ENCODE peak calls at places on chromosomes 4 and X, in ten cellular contexts. O, T, B, R, E, I, S, V, A and C are unnamed samples.

GRCh38 chr4:158094413-158095110 is 78.3 kb downstream of the GASK1B start:
- DNase-seq in O (peak), T (no peak), B (no peak), R (peak), E (peak), I (peak), S (peak), V (peak), A (peak), C (no peak)

GRCh38 chrX:148500428-148501120 is at the start of gene AFF2:
- DNase-seq in O (peak), T (peak), B (peak), R (peak), E (no peak), I (peak), S (no peak), V (no peak), A (peak), C (peak)

GRCh38 chr4:143396695-143397094 is 60.0 kb downstream of the GAB1 start:
- DNase-seq in O (no peak), T (no peak), B (no peak), R (no peak), E (no peak), I (no peak), S (no peak), V (no peak), A (no peak), C (no peak)

GRCh38 chrX:31715675-31716074 is 643.8 kb upstream of the FTHL17 start:
- DNase-seq in O (no peak), T (no peak), B (no peak), R (no peak), E (no peak), I (no peak), S (no peak), V (no peak), A (no peak), C (no peak)

GRCh38 chrX:137926090-137926489 is 360.2 kb downstream of the ZIC3 start:
- DNase-seq in O (no peak), T (no peak), B (peak), R (no peak), E (no peak), I (no peak), S (no peak), V (no peak), A (no peak), C (peak)

GRCh38 chrX:150223176-150224015 is 139.7 kb upstream of the MAMLD1 start:
- DNase-seq in O (no peak), T (no peak), B (no peak), R (no peak), E (no peak), I (no peak), S (no peak), V (no peak), A (no peak), C (no peak)

GRCh38 chrX:136689441-136689840 is 41.5 kb downstream of the CD40LG start:
- DNase-seq in O (no peak), T (no peak), B (peak), R (no peak), E (no peak), I (peak), S (no peak), V (no peak), A (no peak), C (no peak)

GRCh38 chr4:180828455-180829018 is 1414.7 kb upstream of the TENM3 start:
- DNase-seq in O (peak), T (no peak), B (peak), R (no peak), E (peak), I (peak), S (peak), V (peak), A (peak), C (peak)

GRCh38 chr4:169253904-169254303 is 16.9 kb downstream of the SH3RF1 start:
- DNase-seq in O (peak), T (no peak), B (no peak), R (peak), E (no peak), I (peak), S (no peak), V (no peak), A (peak), C (no peak)

GRCh38 chrX:39893417-39894338 is 204.1 kb downstream of the BCOR start:
- DNase-seq in O (no peak), T (no peak), B (no peak), R (no peak), E (no peak), I (no peak), S (no peak), V (no peak), A (no peak), C (no peak)

GRCh38 chr4:108696160-108696559 is 45.8 kb downstream of the OSTC start:
- DNase-seq in O (no peak), T (no peak), B (no peak), R (no peak), E (no peak), I (no peak), S (no peak), V (no peak), A (no peak), C (peak)
- H2AFZ ChIP-seq in O (no peak), T (peak), B (no peak), R (no peak), E (no peak), I (no peak), S (no peak), V (no peak), A (no peak), C (no peak)

DNA sequence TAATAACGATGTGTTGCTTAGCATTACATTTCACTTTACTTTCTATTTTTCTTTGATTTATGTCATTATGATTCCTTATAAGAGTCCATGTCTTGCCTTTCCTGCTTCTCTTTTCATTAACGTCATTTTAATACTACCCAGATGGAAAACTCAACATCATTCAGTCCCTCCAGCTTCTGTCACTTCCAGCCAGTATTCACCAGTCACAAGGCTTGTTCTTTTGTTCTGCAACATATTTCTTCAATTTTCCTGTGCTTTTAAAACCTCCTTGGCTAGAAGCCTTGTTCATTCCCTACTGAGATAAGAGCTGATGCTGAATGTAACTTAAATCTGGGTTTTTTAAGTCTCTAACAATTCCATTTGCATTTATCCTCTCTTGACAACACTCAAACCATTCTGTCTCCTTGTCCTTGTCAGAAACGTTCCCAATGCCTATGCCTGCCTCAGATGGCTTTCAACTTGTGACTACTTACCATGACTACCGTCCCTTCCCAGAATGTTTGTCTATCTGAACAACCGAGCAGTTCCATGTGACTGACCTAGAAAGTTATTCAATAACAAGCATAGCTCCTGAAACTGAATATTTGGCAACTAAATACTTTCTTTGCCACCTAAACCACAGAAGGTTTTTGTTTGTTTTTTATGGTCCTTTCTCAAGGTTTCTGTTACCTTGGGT is 682.9 kb upstream of the GALNTL6 start:
- DNase-seq in O (no peak), T (no peak), B (no peak), R (no peak), E (no peak), I (no peak), S (no peak), V (no peak), A (no peak), C (no peak)
- H2AFZ ChIP-seq in O (no peak), T (peak), B (peak), R (no peak), E (no peak), I (no peak), S (no peak), V (no peak), A (no peak), C (no peak)

GRCh38 chr4:65893311-65893710 is 223.0 kb upstream of the EPHA5 start:
- DNase-seq in O (no peak), T (no peak), B (no peak), R (no peak), E (no peak), I (no peak), S (no peak), V (no peak), A (no peak), C (no peak)

DNA sequence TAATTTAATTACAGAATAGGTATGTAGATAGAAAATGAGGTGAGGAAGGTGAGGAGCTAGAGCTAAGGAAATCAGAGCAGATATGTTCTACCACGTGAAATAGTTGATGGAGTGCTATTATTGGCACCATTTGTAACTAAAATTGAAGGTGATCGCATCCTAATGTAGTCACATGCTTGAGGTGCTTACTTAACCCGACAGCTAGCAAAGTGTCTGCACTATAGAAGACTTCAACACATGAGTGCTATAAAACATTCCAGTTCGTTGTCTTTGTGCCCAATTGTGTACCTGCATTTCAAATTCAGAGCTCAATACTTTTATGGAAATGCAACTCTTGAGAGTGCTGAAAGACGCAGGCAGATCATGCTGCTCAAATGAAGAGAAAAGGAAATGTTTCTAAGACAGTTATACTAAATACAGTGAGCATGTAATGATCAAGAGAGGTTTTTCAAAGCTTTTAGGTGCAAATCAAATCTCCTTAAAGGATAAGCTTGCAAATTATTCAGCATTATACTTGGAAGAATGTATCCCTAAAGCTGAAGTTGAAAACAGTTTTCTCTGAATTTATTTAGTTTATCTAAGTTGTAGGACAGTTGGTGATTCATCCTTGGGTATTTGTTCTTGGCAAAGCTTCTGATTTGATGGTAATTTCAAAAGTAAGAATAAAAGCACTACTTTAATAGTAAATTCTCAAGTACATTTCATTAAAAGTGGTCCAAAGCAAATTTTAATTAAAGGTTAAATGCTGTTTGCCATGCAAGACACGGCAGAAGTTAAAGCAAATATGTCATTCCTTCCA is 223.9 kb upstream of the EPHA5 start:
- DNase-seq in O (no peak), T (no peak), B (no peak), R (no peak), E (no peak), I (no peak), S (no peak), V (no peak), A (peak), C (no peak)
- H2AFZ ChIP-seq in O (no peak), T (no peak), B (peak), R (no peak), E (no peak), I (no peak), S (no peak), V (no peak), A (no peak), C (no peak)

GRCh38 chr4:93829531-93830089 is 1.1 kb downstream of the ATOH1 start:
- DNase-seq in O (no peak), T (peak), B (peak), R (no peak), E (no peak), I (no peak), S (no peak), V (no peak), A (peak), C (no peak)
- H2AFZ ChIP-seq in O (no peak), T (no peak), B (peak), R (no peak), E (no peak), I (no peak), S (no peak), V (no peak), A (no peak), C (no peak)